ENCODE peak calls at places on chromosomes 12 and 14, in ten cellular contexts. X is PC-3, Z is heart left ventricle, I is GM23248, J is Karpas-422, P is cardiac muscle cell, N is ascending aorta, U is ovary, R is esophagus squamous epithelium, K is NT2/D1. C is an unnamed sample. For H3K9me3, the result is how much of the 10 kb centered on the place peaks cover.

GRCh38 chr12:13175499-13175898 is 21.0 kb upstream of the EMP1 start:
- DNase-seq in X (peak), Z (no peak), I (peak), J (no peak), P (no peak), N (no peak), U (no peak), R (no peak), K (no peak), C (no peak)

GRCh38 chr14:22887990-22888378 is 5.0 kb downstream of the REM2 start:
- DNase-seq in X (no peak), Z (no peak), I (no peak), J (peak), P (no peak), N (no peak), U (no peak), R (no peak), K (no peak), C (no peak)

GRCh38 chr12:30908389-30909087 is 18.0 kb upstream of the TSPAN11 start:
- DNase-seq in X (peak), Z (no peak), I (peak), J (peak), P (peak), N (no peak), U (no peak), R (no peak), K (no peak), C (no peak)

GRCh38 chr14:65255029-65255545 is 152.8 kb upstream of the MAX start:
- DNase-seq in X (peak), Z (no peak), I (peak), J (no peak), P (peak), N (no peak), U (no peak), R (no peak), K (no peak), C (no peak)

GRCh38 chr12:113142173-113142885 is 6.8 kb upstream of the RASAL1 start:
- DNase-seq in X (no peak), Z (peak), I (no peak), J (no peak), P (no peak), N (no peak), U (no peak), R (no peak), K (no peak), C (no peak)

GRCh38 chr12:112822056-112822455 is 30.5 kb downstream of the RPH3A start:
- DNase-seq in X (no peak), Z (no peak), I (no peak), J (no peak), P (no peak), N (no peak), U (no peak), R (no peak), K (no peak), C (no peak)

GRCh38 chr14:65937079-65937803 is 524.7 kb downstream of the FUT8 start:
- DNase-seq in X (no peak), Z (no peak), I (no peak), J (no peak), P (no peak), N (no peak), U (no peak), R (no peak), K (no peak), C (no peak)

GRCh38 chr12:93127582-93128331 is 198.7 kb upstream of the EEA1 start:
- DNase-seq in X (no peak), Z (peak), I (peak), J (peak), P (peak), N (peak), U (peak), R (no peak), K (no peak), C (no peak)

GRCh38 chr12:89135976-89136634 is 216.2 kb downstream of the DUSP6 start:
- DNase-seq in X (peak), Z (no peak), I (peak), J (no peak), P (no peak), N (no peak), U (no peak), R (no peak), K (no peak), C (no peak)

GRCh38 chr12:89140580-89141236 is 211.6 kb downstream of the DUSP6 start:
- DNase-seq in X (peak), Z (peak), I (peak), J (no peak), P (peak), N (no peak), U (no peak), R (no peak), K (no peak), C (no peak)

GRCh38 chr12:89134213-89134770 is 218.0 kb downstream of the DUSP6 start:
- DNase-seq in X (no peak), Z (no peak), I (no peak), J (no peak), P (peak), N (no peak), U (no peak), R (no peak), K (no peak), C (no peak)

GRCh38 chr12:89138048-89138852 is 214.1 kb downstream of the DUSP6 start:
- DNase-seq in X (peak), Z (no peak), I (peak), J (no peak), P (no peak), N (no peak), U (no peak), R (no peak), K (no peak), C (no peak)

GRCh38 chr12:89140141-89140540 is 212.2 kb downstream of the DUSP6 start:
- DNase-seq in X (peak), Z (no peak), I (no peak), J (no peak), P (no peak), N (no peak), U (no peak), R (no peak), K (no peak), C (no peak)
- H3K9me3 ChIP-seq in X (under half), Z (under half), I (under half), J (under half), P (under half), N (under half), U (under half), R (under half), K (under half), C (under half)

DNA sequence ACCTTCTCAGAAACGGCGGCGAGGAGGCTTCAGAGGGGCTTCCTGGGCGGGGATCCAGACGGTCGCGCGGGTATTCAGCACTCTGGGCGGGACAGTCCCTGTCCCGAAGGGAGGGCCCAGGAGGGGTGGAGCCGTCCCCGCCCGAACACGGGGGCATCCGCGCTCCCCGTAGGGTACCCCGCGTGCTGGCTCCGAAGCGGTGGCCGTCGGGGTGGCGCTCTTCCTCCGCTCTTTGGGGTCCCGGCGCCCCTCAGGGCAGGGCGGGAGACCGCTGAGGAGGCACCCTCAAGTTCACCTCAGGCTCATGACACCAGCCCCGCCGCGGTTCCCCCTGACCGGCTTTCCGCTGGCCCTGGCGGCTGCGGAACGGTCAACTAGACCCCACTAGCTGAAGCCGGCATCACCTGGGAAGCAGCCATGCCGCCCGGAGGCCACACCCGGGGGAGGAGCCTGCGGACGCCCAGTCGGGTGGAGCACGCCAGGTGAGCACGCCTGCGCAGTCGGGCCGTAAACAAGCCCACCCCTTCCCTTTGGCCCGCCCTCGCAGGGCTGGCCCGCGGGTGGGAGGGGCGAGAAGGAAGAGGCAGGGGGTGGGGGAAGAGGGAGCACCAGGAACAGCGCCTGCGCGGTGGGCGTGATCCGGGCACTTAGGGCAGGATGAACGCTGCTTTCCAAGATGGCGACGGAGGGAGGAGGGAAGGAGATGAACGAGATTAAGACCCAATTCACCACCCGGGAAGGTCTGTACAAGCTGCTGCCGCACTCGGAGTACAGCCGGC is at the start of gene WDR20:
- DNase-seq in X (peak), Z (peak), I (peak), J (peak), P (peak), N (peak), U (peak), R (peak), K (peak), C (peak)
- H3K9me3 ChIP-seq in X (under half), Z (under half), I (under half), J (under half), P (under half), N (under half), U (under half), R (under half), K (under half), C (under half)

GRCh38 chr14:106455026-106455425 is 928.6 kb downstream of the TMEM121 start:
- DNase-seq in X (no peak), Z (no peak), I (no peak), J (no peak), P (no peak), N (no peak), U (no peak), R (no peak), K (no peak), C (no peak)
- H3K9me3 ChIP-seq in X (under half), Z (under half), I (under half), J (under half), P (under half), N (under half), U (under half), R (under half), K (under half), C (under half)

GRCh38 chr12:104793280-104793679 is 164.8 kb downstream of the SLC41A2 start:
- DNase-seq in X (no peak), Z (no peak), I (peak), J (no peak), P (peak), N (peak), U (peak), R (no peak), K (no peak), C (no peak)
- H3K9me3 ChIP-seq in X (under half), Z (under half), I (under half), J (under half), P (under half), N (under half), U (under half), R (under half), K (under half), C (under half)

GRCh38 chr14:20048202-20048601 is 11.6 kb upstream of the OR4L1 start:
- DNase-seq in X (no peak), Z (no peak), I (no peak), J (no peak), P (no peak), N (no peak), U (no peak), R (no peak), K (no peak), C (no peak)
- H3K9me3 ChIP-seq in X (under half), Z (under half), I (under half), J (under half), P (under half), N (under half), U (under half), R (under half), K (under half), C (under half)

GRCh38 chr12:34376133-34376799 is 354.0 kb downstream of the ALG10 start:
- DNase-seq in X (peak), Z (no peak), I (no peak), J (no peak), P (no peak), N (no peak), U (no peak), R (no peak), K (no peak), C (no peak)
- H3K9me3 ChIP-seq in X (under half), Z (under half), I (under half), J (under half), P (under half), N (under half), U (under half), R (under half), K (under half), C (under half)

GRCh38 chr12:126425264-126425663 is 1360.0 kb downstream of the AACS start:
- DNase-seq in X (no peak), Z (no peak), I (no peak), J (no peak), P (no peak), N (no peak), U (no peak), R (no peak), K (no peak), C (no peak)
- H3K9me3 ChIP-seq in X (under half), Z (under half), I (under half), J (under half), P (under half), N (under half), U (under half), R (under half), K (under half), C (under half)

C was measured in T-helper 17 cell.